ENCODE peak calls at places on chromosomes 6 and 20, in nine cellular contexts. One of them, this sample, is unnamed.

GRCh38 chr6:106039836-106040592 is 46.1 kb upstream of the PRDM1 start:
- DNase-seq in OCI-LY7: no peak
- DNase-seq in HCT116: no peak
- DNase-seq in PC-9: no peak
- DNase-seq in SK-N-SH: no peak
- DNase-seq in PC-3: no peak
- DNase-seq in GM23338: no peak
- DNase-seq in Karpas-422: no peak
- DNase-seq in MM.1S: peak; percentile 46
- DNase-seq in this sample: no peak

GRCh38 chr6:18391018-18391417 is 3.9 kb downstream of the RNF144B start:
- DNase-seq in HCT116: no peak
- DNase-seq in PC-3: no peak
- DNase-seq in GM23338: no peak
- DNase-seq in MM.1S: no peak
- DNase-seq in SK-N-SH: no peak
- DNase-seq in OCI-LY7: peak; percentile 34
- DNase-seq in Karpas-422: no peak
- DNase-seq in PC-9: no peak
- DNase-seq in this sample: no peak

GRCh38 chr6:87724994-87725811 is 23.2 kb upstream of the AKIRIN2 start:
- DNase-seq in MM.1S: peak; percentile 85
- DNase-seq in Karpas-422: no peak
- DNase-seq in HCT116: no peak
- DNase-seq in PC-3: no peak
- DNase-seq in GM23338: no peak
- DNase-seq in SK-N-SH: no peak
- DNase-seq in PC-9: no peak
- DNase-seq in OCI-LY7: peak; percentile 72
- DNase-seq in this sample: no peak

GRCh38 chr6:92337571-92337970 is 1081.8 kb downstream of the EPHA7 start:
- DNase-seq in PC-9: no peak
- DNase-seq in PC-3: no peak
- DNase-seq in MM.1S: no peak
- DNase-seq in HCT116: no peak
- DNase-seq in OCI-LY7: no peak
- DNase-seq in GM23338: no peak
- DNase-seq in Karpas-422: no peak
- DNase-seq in SK-N-SH: no peak
- DNase-seq in this sample: no peak

GRCh38 chr20:15515706-15516105 is 1057.5 kb downstream of the KIF16B start:
- DNase-seq in MM.1S: no peak
- DNase-seq in GM23338: no peak
- DNase-seq in Karpas-422: no peak
- DNase-seq in PC-3: peak; percentile 7
- DNase-seq in OCI-LY7: no peak
- DNase-seq in HCT116: no peak
- DNase-seq in SK-N-SH: peak; percentile 10
- DNase-seq in PC-9: no peak
- DNase-seq in this sample: no peak

GRCh38 chr6:8627085-8627861 is 191.9 kb upstream of the SLC35B3 start:
- DNase-seq in SK-N-SH: no peak
- DNase-seq in OCI-LY7: no peak
- DNase-seq in HCT116: peak; percentile 44
- DNase-seq in GM23338: no peak
- DNase-seq in MM.1S: no peak
- DNase-seq in Karpas-422: no peak
- DNase-seq in PC-9: peak; percentile 10
- DNase-seq in PC-3: peak; percentile 19
- DNase-seq in this sample: peak; percentile 50

GRCh38 chr20:15542655-15543054 is 1030.6 kb downstream of the KIF16B start:
- DNase-seq in OCI-LY7: no peak
- DNase-seq in GM23338: no peak
- DNase-seq in PC-3: no peak
- DNase-seq in MM.1S: no peak
- DNase-seq in Karpas-422: no peak
- DNase-seq in PC-9: no peak
- DNase-seq in HCT116: no peak
- DNase-seq in SK-N-SH: no peak
- DNase-seq in this sample: no peak

GRCh38 chr6:11172501-11173337 is 59.7 kb downstream of the NEDD9 start:
- DNase-seq in HCT116: peak; percentile 23
- DNase-seq in SK-N-SH: peak; percentile 63
- DNase-seq in PC-9: peak; percentile 18
- DNase-seq in PC-3: peak; percentile 71
- DNase-seq in GM23338: peak; percentile 88
- DNase-seq in Karpas-422: peak; percentile 86
- DNase-seq in MM.1S: peak; percentile 36
- DNase-seq in OCI-LY7: peak; percentile 66
- DNase-seq in this sample: peak; percentile 50

GRCh38 chr20:35304956-35305355 is 12.7 kb upstream of the FAM83C start:
- DNase-seq in SK-N-SH: no peak
- DNase-seq in OCI-LY7: no peak
- DNase-seq in MM.1S: no peak
- DNase-seq in HCT116: no peak
- DNase-seq in Karpas-422: no peak
- DNase-seq in GM23338: no peak
- DNase-seq in PC-3: no peak
- DNase-seq in PC-9: no peak
- DNase-seq in this sample: no peak

GRCh38 chr6:7489376-7489775 is 52.1 kb upstream of the DSP start:
- DNase-seq in Karpas-422: no peak
- DNase-seq in HCT116: no peak
- DNase-seq in PC-9: no peak
- DNase-seq in OCI-LY7: no peak
- DNase-seq in SK-N-SH: no peak
- DNase-seq in GM23338: no peak
- DNase-seq in PC-3: no peak
- DNase-seq in MM.1S: no peak
- DNase-seq in this sample: no peak

GRCh38 chr20:47318596-47319516 is 37.6 kb downstream of the ZMYND8 start:
- DNase-seq in PC-9: peak; percentile 68
- DNase-seq in OCI-LY7: no peak
- DNase-seq in SK-N-SH: peak; percentile 42
- DNase-seq in Karpas-422: no peak
- DNase-seq in PC-3: peak; percentile 67
- DNase-seq in GM23338: peak; percentile 83
- DNase-seq in HCT116: no peak
- DNase-seq in MM.1S: no peak
- DNase-seq in this sample: peak; percentile 87

DNA sequence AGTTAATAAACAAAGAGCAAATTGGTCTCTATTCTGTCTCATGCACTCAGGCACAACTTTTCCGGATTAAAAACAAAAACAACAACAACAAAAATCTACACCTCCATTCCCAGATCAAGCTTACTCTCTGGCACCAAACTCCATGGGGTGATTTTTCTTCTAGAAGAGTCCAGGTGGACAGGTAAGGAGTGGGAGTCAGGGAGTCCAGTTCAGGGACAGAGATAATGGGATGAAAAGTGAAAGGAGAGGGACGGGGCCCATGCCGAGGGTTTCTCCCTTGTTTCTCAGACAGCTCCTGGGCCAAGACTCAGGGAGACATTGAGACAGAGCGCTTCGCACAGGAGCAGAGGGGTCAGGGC is 437 bp upstream of the HLA-A start:
- DNase-seq in HCT116: no peak
- DNase-seq in Karpas-422: no peak
- DNase-seq in OCI-LY7: no peak
- DNase-seq in PC-9: no peak
- DNase-seq in SK-N-SH: peak; percentile 32
- DNase-seq in GM23338: no peak
- DNase-seq in MM.1S: no peak
- DNase-seq in PC-3: no peak
- DNase-seq in this sample: no peak
- H3K4me2 ChIP-seq in HCT116: peak overlapping the region; percentile 88
- H3K4me2 ChIP-seq in Karpas-422: peak overlapping the region; percentile 77
- H3K4me2 ChIP-seq in OCI-LY7: peak overlapping the region; percentile 95
- H3K4me2 ChIP-seq in PC-9: peak overlapping the region; percentile 83
- H3K4me2 ChIP-seq in SK-N-SH: peak overlapping the region; percentile 80
- H3K4me2 ChIP-seq in GM23338: no peak overlapping the region
- H3K4me2 ChIP-seq in MM.1S: peak overlapping the region; percentile 50
- H3K4me2 ChIP-seq in PC-3: peak overlapping the region; percentile 90
- H3K4me2 ChIP-seq in this sample: peak overlapping the region; percentile 81

GRCh38 chr6:110876170-110876773 is 1.7 kb downstream of the AMD1 start:
- DNase-seq in OCI-LY7: peak; percentile 68
- DNase-seq in HCT116: peak; percentile 73
- DNase-seq in PC-3: peak; percentile 77
- DNase-seq in PC-9: peak; percentile 89
- DNase-seq in GM23338: peak; percentile 92
- DNase-seq in SK-N-SH: peak; percentile 82
- DNase-seq in Karpas-422: peak; percentile 81
- DNase-seq in MM.1S: peak; percentile 59
- DNase-seq in this sample: peak; percentile 94
- H3K27ac ChIP-seq in OCI-LY7: peak overlapping the region; percentile 73
- H3K27ac ChIP-seq in HCT116: peak overlapping the region; percentile 85
- H3K27ac ChIP-seq in PC-3: peak overlapping the region; percentile 60
- H3K27ac ChIP-seq in PC-9: peak overlapping the region; percentile 73
- H3K27ac ChIP-seq in GM23338: peak overlapping the region; percentile 39
- H3K27ac ChIP-seq in SK-N-SH: peak overlapping the region; percentile 86
- H3K27ac ChIP-seq in Karpas-422: peak overlapping the region; percentile 60
- H3K27ac ChIP-seq in MM.1S: peak overlapping the region; percentile 73
- H3K27ac ChIP-seq in this sample: peak overlapping the region; percentile 90

GRCh38 chr20:63884506-63885263 is 10.2 kb upstream of the DNAJC5 start:
- DNase-seq in PC-9: no peak
- DNase-seq in GM23338: no peak
- DNase-seq in PC-3: no peak
- DNase-seq in OCI-LY7: no peak
- DNase-seq in HCT116: no peak
- DNase-seq in Karpas-422: no peak
- DNase-seq in MM.1S: no peak
- DNase-seq in SK-N-SH: peak; percentile 63
- DNase-seq in this sample: no peak
- H3K9me2 ChIP-seq in PC-9: no peaks in the 10 kb centered on the region
- H3K9me2 ChIP-seq in GM23338: no peaks in the 10 kb centered on the region
- H3K9me2 ChIP-seq in PC-3: no peaks in the 10 kb centered on the region
- H3K9me2 ChIP-seq in OCI-LY7: no peaks in the 10 kb centered on the region
- H3K9me2 ChIP-seq in HCT116: no peaks in the 10 kb centered on the region
- H3K9me2 ChIP-seq in Karpas-422: no peaks in the 10 kb centered on the region
- H3K9me2 ChIP-seq in MM.1S: no peaks in the 10 kb centered on the region
- H3K9me2 ChIP-seq in SK-N-SH: no peaks in the 10 kb centered on the region
- H3K9me2 ChIP-seq in this sample: no peaks in the 10 kb centered on the region

DNA sequence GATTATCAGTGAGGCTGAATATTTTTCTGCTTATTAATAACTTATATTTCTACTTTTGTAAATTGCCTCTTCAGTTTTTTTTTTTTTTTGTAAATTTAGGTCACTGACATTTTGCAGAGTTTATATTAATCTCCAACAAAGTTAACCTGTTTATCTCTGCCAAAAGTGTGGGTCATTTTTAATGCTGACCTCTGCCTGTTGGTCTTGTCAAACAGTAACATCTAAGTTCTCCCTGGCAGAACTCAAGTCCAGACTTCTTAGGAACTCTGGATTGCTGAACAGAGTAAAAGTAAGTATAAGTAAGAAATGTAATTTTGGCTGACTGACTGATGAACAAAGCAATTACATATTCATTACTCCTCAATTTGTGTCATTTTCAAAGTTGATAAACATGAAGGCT is 83.9 kb downstream of the CD109 start:
- DNase-seq in MM.1S: no peak
- DNase-seq in PC-9: no peak
- DNase-seq in OCI-LY7: no peak
- DNase-seq in SK-N-SH: no peak
- DNase-seq in HCT116: no peak
- DNase-seq in PC-3: no peak
- DNase-seq in GM23338: no peak
- DNase-seq in Karpas-422: no peak
- DNase-seq in this sample: no peak
- H3K4me2 ChIP-seq in MM.1S: no peak overlapping the region
- H3K4me2 ChIP-seq in PC-9: no peak overlapping the region
- H3K4me2 ChIP-seq in OCI-LY7: no peak overlapping the region
- H3K4me2 ChIP-seq in SK-N-SH: no peak overlapping the region
- H3K4me2 ChIP-seq in HCT116: no peak overlapping the region
- H3K4me2 ChIP-seq in PC-3: no peak overlapping the region
- H3K4me2 ChIP-seq in GM23338: no peak overlapping the region
- H3K4me2 ChIP-seq in Karpas-422: no peak overlapping the region
- H3K4me2 ChIP-seq in this sample: no peak overlapping the region

DNA sequence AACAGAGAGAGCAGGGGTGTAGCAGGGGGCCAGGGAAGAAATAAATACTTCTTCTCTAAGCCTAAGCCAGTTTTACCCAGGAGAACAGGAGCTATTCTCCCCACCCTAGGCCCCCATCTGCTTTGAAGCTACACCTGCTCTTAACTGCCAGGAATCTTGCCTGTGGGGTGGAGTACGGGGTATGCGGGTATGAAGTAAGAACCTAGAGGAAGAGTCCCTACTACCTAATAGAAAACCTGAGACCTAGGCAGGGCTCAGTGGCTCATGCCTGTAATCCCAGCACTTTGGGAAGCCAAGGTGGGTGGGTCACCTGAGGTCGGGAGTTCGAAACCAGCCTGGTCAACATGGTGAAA is 1.6 kb downstream of the SLC29A1 start:
- DNase-seq in SK-N-SH: no peak
- DNase-seq in MM.1S: no peak
- DNase-seq in PC-3: no peak
- DNase-seq in OCI-LY7: no peak
- DNase-seq in GM23338: no peak
- DNase-seq in PC-9: no peak
- DNase-seq in Karpas-422: no peak
- DNase-seq in HCT116: no peak
- DNase-seq in this sample: no peak
- H3K27ac ChIP-seq in SK-N-SH: peak overlapping the region; percentile 64
- H3K27ac ChIP-seq in MM.1S: no peak overlapping the region
- H3K27ac ChIP-seq in PC-3: no peak overlapping the region
- H3K27ac ChIP-seq in OCI-LY7: peak overlapping the region; percentile 71
- H3K27ac ChIP-seq in GM23338: no peak overlapping the region
- H3K27ac ChIP-seq in PC-9: no peak overlapping the region
- H3K27ac ChIP-seq in Karpas-422: no peak overlapping the region
- H3K27ac ChIP-seq in HCT116: no peak overlapping the region
- H3K27ac ChIP-seq in this sample: no peak overlapping the region

This sample was measured in GM23248.